ENCODE peak calls at places on chromosomes 2 and 18, in nine cellular contexts. H is A549; V is Calu3; Z is astrocyte of the spinal cord; L is CD4-positive, alpha-beta T cell; D is bronchial epithelial cell; F is mammary epithelial cell; E is left ventricle myocardium inferior; J is pancreas. K is an unnamed sample.

GRCh38 chr2:85790499-85790898 is 36.7 kb downstream of the ATOH8 start:
- DNase-seq in F (no peak), J (no peak), V (no peak), L (no peak), Z (no peak), D (no peak), E (no peak), H (no peak), K (no peak)

GRCh38 chr2:30680121-30680520 is 127.1 kb downstream of the CAPN13 start:
- DNase-seq in Z (no peak), L (no peak), V (no peak), J (no peak), F (no peak), H (no peak), E (no peak), D (no peak), K (no peak)

GRCh38 chr2:134460583-134460998 is 206.7 kb downstream of the MGAT5 start:
- DNase-seq in V (peak), L (peak), E (peak), H (peak), Z (peak), J (peak), F (peak), D (peak), K (peak)

GRCh38 chr2:187594801-187595200 is 40.6 kb upstream of the TFPI start:
- DNase-seq in Z (peak), V (no peak), F (no peak), J (no peak), D (no peak), E (no peak), L (no peak), H (no peak), K (no peak)

GRCh38 chr2:234496442-234496834 is 443 bp downstream of the ARL4C start:
- DNase-seq in J (peak), H (no peak), E (no peak), Z (peak), V (peak), D (peak), L (peak), F (peak), K (peak)

GRCh38 chr2:143397886-143398614 is 268.8 kb downstream of the ARHGAP15 start:
- DNase-seq in V (no peak), E (no peak), H (no peak), D (peak), Z (peak), J (no peak), L (no peak), F (peak), K (peak)

GRCh38 chr2:237154894-237155851 is 69.5 kb downstream of the COPS8 start:
- DNase-seq in Z (no peak), D (no peak), E (no peak), H (no peak), V (no peak), J (no peak), F (no peak), L (no peak), K (no peak)

GRCh38 chr2:190646780-190647626 is 1.9 kb upstream of the NAB1 start:
- DNase-seq in J (no peak), F (peak), H (no peak), E (no peak), Z (peak), V (no peak), L (no peak), D (no peak), K (peak)

GRCh38 chr2:54894467-54894866 is 155.8 kb downstream of the RTN4 start:
- DNase-seq in F (no peak), Z (no peak), E (no peak), L (no peak), H (no peak), D (no peak), J (no peak), V (no peak), K (peak)

GRCh38 chr2:217792611-217793527 is 209.9 kb downstream of the TNS1 start:
- DNase-seq in D (no peak), Z (no peak), F (no peak), J (no peak), L (no peak), V (no peak), H (no peak), E (no peak), K (no peak)

GRCh38 chr2:17643031-17643615 is 102.6 kb downstream of the VSNL1 start:
- DNase-seq in V (peak), J (no peak), F (peak), H (peak), L (no peak), Z (peak), D (peak), E (no peak), K (peak)

GRCh38 chr2:8515390-8515761 is 166.5 kb upstream of the ID2 start:
- DNase-seq in F (no peak), H (no peak), E (no peak), V (no peak), J (no peak), L (peak), Z (no peak), D (no peak), K (no peak)

GRCh38 chr2:75481041-75481836 is 79.5 kb downstream of the EVA1A start:
- DNase-seq in J (no peak), L (no peak), V (no peak), E (no peak), F (peak), D (peak), Z (peak), H (peak), K (peak)

GRCh38 chr2:47569658-47570398 is 166.9 kb downstream of the MSH2 start:
- DNase-seq in L (no peak), F (peak), J (no peak), Z (no peak), H (peak), D (no peak), E (no peak), V (peak), K (no peak)

GRCh38 chr2:43129676-43130547 is 96.5 kb downstream of the ZFP36L2 start:
- DNase-seq in E (peak), F (no peak), L (no peak), V (no peak), J (no peak), D (no peak), H (no peak), Z (no peak), K (no peak)

GRCh38 chr2:207463433-207463832 is 66.3 kb upstream of the CREB1 start:
- DNase-seq in H (no peak), J (no peak), Z (no peak), E (no peak), L (no peak), V (no peak), D (no peak), F (no peak), K (no peak)

GRCh38 chr2:102488063-102488462 is 15.0 kb downstream of the SLC9A4 start:
- DNase-seq in F (peak), H (no peak), E (no peak), D (peak), J (no peak), L (no peak), Z (peak), V (peak), K (peak)

GRCh38 chr2:237629739-237630138 is 2.4 kb downstream of the LRRFIP1 start:
- DNase-seq in Z (peak), D (peak), L (no peak), H (no peak), F (peak), E (no peak), J (no peak), V (no peak), K (peak)

GRCh38 chr2:72883356-72883962 is 3.7 kb upstream of the SPR start:
- DNase-seq in E (no peak), D (peak), L (no peak), H (peak), Z (peak), V (peak), F (no peak), J (no peak), K (peak)

GRCh38 chr2:233353101-233353768 is 1.1 kb upstream of the DGKD start:
- DNase-seq in L (no peak), Z (no peak), F (no peak), D (no peak), V (no peak), J (peak), H (no peak), E (peak), K (no peak)

GRCh38 chr2:233351423-233351822 is 2.9 kb upstream of the DGKD start:
- DNase-seq in L (no peak), Z (peak), F (no peak), J (no peak), H (no peak), E (no peak), V (no peak), D (no peak), K (peak)

GRCh38 chr2:233349005-233349998 is 5.0 kb upstream of the DGKD start:
- DNase-seq in Z (no peak), J (no peak), H (no peak), L (no peak), V (peak), F (no peak), E (peak), D (no peak), K (no peak)

GRCh38 chr2:233352141-233352842 is 2.0 kb upstream of the DGKD start:
- DNase-seq in J (no peak), D (no peak), F (no peak), V (no peak), Z (no peak), E (no peak), H (no peak), L (no peak), K (no peak)

DNA sequence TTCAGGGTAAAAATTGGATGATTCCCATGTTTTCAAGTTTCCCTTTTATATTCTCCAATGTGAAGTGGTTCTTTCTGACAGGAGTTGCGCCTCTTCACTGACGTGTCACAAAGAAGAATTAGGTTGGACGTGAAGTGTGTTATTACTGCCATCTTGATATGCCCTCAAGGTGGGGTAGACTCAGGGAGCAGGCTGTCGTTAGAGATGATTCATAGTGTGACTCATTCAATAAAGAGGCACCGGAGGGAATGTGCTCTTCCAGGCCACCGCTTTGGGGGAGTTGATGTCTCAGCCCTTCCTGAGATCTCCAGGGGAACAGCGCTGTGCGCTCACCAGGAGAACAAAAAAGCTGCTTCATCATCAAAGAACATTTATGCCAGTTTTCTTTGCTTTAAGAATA is 3.6 kb upstream of the DGKD start:
- DNase-seq in H (peak), E (no peak), Z (peak), F (peak), J (no peak), L (no peak), V (peak), D (peak), K (peak)
- TF ChIP-seq CTCF in H (no peak), E (no peak), Z (no peak), F (no peak), J (no peak), L (no peak), V (no peak), D (no peak), K (no peak)

GRCh38 chr2:158756331-158756730 is 38.8 kb upstream of the DAPL1 start:
- DNase-seq in Z (no peak), L (no peak), D (peak), E (no peak), V (no peak), F (no peak), H (no peak), J (no peak), K (no peak)

GRCh38 chr2:158753561-158754302 is 41.4 kb upstream of the DAPL1 start:
- DNase-seq in F (peak), L (peak), V (peak), E (peak), D (peak), J (no peak), H (peak), Z (peak), K (peak)

GRCh38 chr2:158755738-158756137 is 39.4 kb upstream of the DAPL1 start:
- DNase-seq in J (no peak), Z (no peak), L (no peak), F (no peak), D (no peak), E (no peak), H (no peak), V (peak), K (peak)

GRCh38 chr2:158755310-158755709 is 39.8 kb upstream of the DAPL1 start:
- DNase-seq in D (peak), L (no peak), V (no peak), J (no peak), H (no peak), F (peak), E (no peak), Z (no peak), K (no peak)

GRCh38 chr2:158754303-158754611 is 40.9 kb upstream of the DAPL1 start:
- DNase-seq in D (no peak), J (no peak), L (no peak), Z (no peak), V (no peak), F (no peak), H (no peak), E (no peak), K (no peak)
- TF ChIP-seq CTCF in D (no peak), J (no peak), L (no peak), Z (no peak), V (peak), F (no peak), H (no peak), E (no peak), K (no peak)

GRCh38 chr18:59249186-59249774 is 24.0 kb downstream of the RAX start:
- DNase-seq in E (no peak), L (no peak), J (no peak), Z (peak), F (peak), D (peak), V (peak), H (peak), K (peak)
- TF ChIP-seq CTCF in E (peak), L (peak), J (peak), Z (peak), F (peak), D (peak), V (peak), H (peak), K (peak)

GRCh38 chr18:12276736-12277554 is 22.8 kb downstream of the CIDEA start:
- DNase-seq in L (no peak), Z (no peak), F (no peak), D (no peak), J (no peak), E (no peak), V (no peak), H (no peak), K (no peak)

GRCh38 chr18:12279781-12280531 is 25.8 kb downstream of the CIDEA start:
- DNase-seq in H (no peak), V (no peak), Z (no peak), E (no peak), J (no peak), F (no peak), D (no peak), L (no peak), K (no peak)

GRCh38 chr18:12274793-12275192 is 20.6 kb downstream of the CIDEA start:
- DNase-seq in H (no peak), L (no peak), D (no peak), E (no peak), Z (no peak), J (no peak), F (no peak), V (no peak), K (no peak)

GRCh38 chr18:12278765-12279682 is 24.9 kb downstream of the CIDEA start:
- DNase-seq in D (peak), L (no peak), V (no peak), H (no peak), J (no peak), F (peak), Z (peak), E (peak), K (peak)

GRCh38 chr18:12278153-12278764 is 24.1 kb downstream of the CIDEA start:
- DNase-seq in E (no peak), J (no peak), L (no peak), F (peak), H (no peak), Z (no peak), D (peak), V (peak), K (peak)
- TF ChIP-seq CTCF in E (no peak), J (no peak), L (no peak), F (no peak), H (no peak), Z (peak), D (peak), V (no peak), K (no peak)

GRCh38 chr2:226730487-226730886 is 69.1 kb downstream of the IRS1 start:
- DNase-seq in Z (peak), L (no peak), V (no peak), D (no peak), F (no peak), E (no peak), J (no peak), H (peak), K (no peak)
- TF ChIP-seq CTCF in Z (peak), L (no peak), V (no peak), D (no peak), F (no peak), E (peak), J (no peak), H (no peak), K (no peak)

DNA sequence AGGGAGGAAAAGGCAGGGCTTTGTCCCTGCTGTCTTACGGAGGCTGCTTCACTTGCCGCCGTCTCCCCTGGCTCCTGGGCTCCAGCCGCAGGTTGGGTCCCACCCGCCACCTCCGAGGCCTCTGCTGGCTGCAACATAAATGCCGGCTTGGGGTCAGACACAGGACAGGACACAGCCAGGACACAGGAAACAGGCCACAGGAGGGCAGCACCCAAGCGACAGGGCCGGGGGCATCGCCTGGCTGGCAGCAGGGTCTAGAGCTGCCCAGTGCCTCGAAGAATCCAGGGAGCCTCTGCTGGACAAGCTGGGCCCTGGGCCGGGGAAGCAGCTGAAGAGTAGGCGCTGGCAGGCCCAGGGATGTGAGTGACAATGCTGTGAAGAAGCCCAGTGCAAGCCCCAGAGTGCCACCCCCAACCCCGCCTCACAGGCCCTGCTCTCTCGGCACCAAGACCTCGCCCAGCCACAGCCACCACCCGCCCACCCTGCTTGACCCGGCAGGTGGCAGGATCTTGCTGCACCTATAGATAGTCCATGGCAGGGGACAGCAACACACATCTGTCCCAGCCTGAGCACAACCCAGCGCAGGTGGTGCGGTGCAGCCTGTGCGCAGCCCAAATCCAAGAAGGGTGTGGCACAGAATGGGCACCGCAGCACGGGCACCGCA is 55.7 kb downstream of the BIN1 start:
- DNase-seq in E (peak), H (no peak), L (no peak), Z (no peak), J (peak), V (no peak), D (no peak), F (no peak), K (no peak)
- TF ChIP-seq CTCF in E (no peak), H (peak), L (no peak), Z (peak), J (no peak), V (no peak), D (no peak), F (no peak), K (no peak)

GRCh38 chr2:169840747-169841142 is 13.5 kb downstream of the UBR3 start:
- DNase-seq in F (no peak), Z (no peak), E (no peak), H (no peak), L (no peak), J (no peak), D (no peak), V (no peak), K (no peak)

GRCh38 chr2:169845016-169845415 is 17.8 kb downstream of the UBR3 start:
- DNase-seq in V (no peak), H (no peak), J (no peak), F (no peak), L (no peak), D (no peak), E (no peak), Z (no peak), K (no peak)

GRCh38 chr2:169834401-169834800 is 7.1 kb downstream of the UBR3 start:
- DNase-seq in L (no peak), V (no peak), Z (no peak), D (no peak), J (no peak), E (no peak), H (no peak), F (no peak), K (no peak)

GRCh38 chr2:169838743-169839489 is 11.7 kb downstream of the UBR3 start:
- DNase-seq in Z (no peak), D (no peak), H (no peak), E (no peak), V (no peak), L (no peak), F (no peak), J (no peak), K (no peak)

GRCh38 chr2:169839954-169840746 is 12.9 kb downstream of the UBR3 start:
- DNase-seq in F (no peak), J (no peak), H (no peak), V (no peak), L (no peak), E (no peak), D (no peak), Z (no peak), K (no peak)
- TF ChIP-seq CTCF in F (no peak), J (no peak), H (no peak), V (no peak), L (no peak), E (no peak), D (no peak), Z (no peak), K (no peak)

GRCh38 chr18:52667388-52667787 is 327.4 kb downstream of the DCC start:
- DNase-seq in J (no peak), Z (no peak), V (no peak), F (no peak), D (no peak), L (no peak), H (no peak), E (no peak), K (no peak)

GRCh38 chr18:52670903-52671302 is 330.9 kb downstream of the DCC start:
- DNase-seq in V (peak), F (peak), J (no peak), H (peak), D (peak), L (no peak), Z (peak), E (no peak), K (peak)
- TF ChIP-seq CTCF in V (no peak), F (peak), J (no peak), H (peak), D (no peak), L (no peak), Z (peak), E (peak), K (no peak)

K was measured in MCF 10A.